ENCODE peak calls at places on chromosomes 16 and 17, in six cellular contexts. K is GM23248; I is body of pancreas; O is mammary epithelial cell; U is CD8-positive, alpha-beta T cell; G is small intestine. Y is an unnamed sample.

GRCh38 chr16:24442631-24443030 is 96.7 kb upstream of the RBBP6 start:
- DNase-seq in K (no peak), I (no peak), O (no peak), U (no peak), G (no peak), Y (no peak)

GRCh38 chr16:11417487-11417886 is 72.2 kb downstream of the RMI2 start:
- DNase-seq in K (no peak), I (no peak), O (no peak), U (no peak), G (no peak), Y (no peak)

GRCh38 chr17:66542183-66542966 is 240.0 kb downstream of the PRKCA start:
- DNase-seq in K (peak; percentile 51), I (no peak), O (peak; percentile 85), U (no peak), G (peak; percentile 32), Y (no peak)

GRCh38 chr17:27415090-27415795 is 41.0 kb upstream of the KSR1 start:
- DNase-seq in K (no peak), I (no peak), O (no peak), U (no peak), G (no peak), Y (no peak)

GRCh38 chr17:45347451-45347850 is 30.6 kb upstream of the MAP3K14 start:
- DNase-seq in K (no peak), I (no peak), O (no peak), U (no peak), G (no peak), Y (no peak)

GRCh38 chr17:47896672-47897490 is 845 bp downstream of the SP2 start:
- DNase-seq in K (peak; percentile 50), I (no peak), O (no peak), U (no peak), G (peak; percentile 18), Y (no peak)

GRCh38 chr17:51618485-51618884 is 358.1 kb downstream of the UTP18 start:
- DNase-seq in K (no peak), I (no peak), O (no peak), U (no peak), G (no peak), Y (no peak)

GRCh38 chr16:88882358-88883030 is 16.0 kb upstream of the PABPN1L start:
- DNase-seq in K (no peak), I (peak; percentile 32), O (no peak), U (no peak), G (peak; percentile 57), Y (no peak)

GRCh38 chr17:64412944-64413381 is 22.3 kb upstream of the PECAM1 start:
- DNase-seq in K (no peak), I (no peak), O (no peak), U (no peak), G (no peak), Y (no peak)

GRCh38 chr17:4898351-4898750 is 985 bp upstream of the C17orf107 start:
- DNase-seq in K (no peak), I (peak; percentile 64), O (no peak), U (no peak), G (no peak), Y (no peak)

GRCh38 chr17:1640329-1641064 is 5.0 kb downstream of the SCARF1 start:
- DNase-seq in K (no peak), I (peak; percentile 66), O (no peak), U (no peak), G (no peak), Y (no peak)

GRCh38 chr17:82754297-82755208 is 2.7 kb downstream of the TBCD start:
- DNase-seq in K (no peak), I (no peak), O (peak; percentile 90), U (no peak), G (peak; percentile 43), Y (no peak)

GRCh38 chr16:88320947-88321634 is 61.7 kb upstream of the ZNF469 start:
- DNase-seq in K (no peak), I (no peak), O (no peak), U (no peak), G (no peak), Y (no peak)

GRCh38 chr16:59060212-59060611 is 326.1 kb upstream of the GOT2 start:
- DNase-seq in K (peak; percentile 25), I (no peak), O (peak; percentile 79), U (no peak), G (no peak), Y (no peak)

GRCh38 chr17:48215583-48216139 is 108.1 kb downstream of the SNX11 start:
- DNase-seq in K (peak; percentile 66), I (no peak), O (peak; percentile 31), U (no peak), G (peak; percentile 29), Y (no peak)

GRCh38 chr16:68242926-68243858 is 2.0 kb upstream of the PLA2G15 start:
- DNase-seq in K (no peak), I (no peak), O (no peak), U (no peak), G (no peak), Y (no peak)

GRCh38 chr17:40901981-40902862 is 17.2 kb upstream of the KRT20 start:
- DNase-seq in K (peak; percentile 61), I (no peak), O (peak; percentile 96), U (no peak), G (peak; percentile 98), Y (no peak)

GRCh38 chr17:61635913-61636432 is 45.0 kb upstream of the NACA2 start:
- DNase-seq in K (peak; percentile 60), I (peak; percentile 53), O (peak; percentile 35), U (peak; percentile 30), G (peak; percentile 55), Y (peak; percentile 6)

GRCh38 chr17:82375359-82376041 is 3.9 kb downstream of the UTS2R start:
- DNase-seq in K (no peak), I (no peak), O (no peak), U (no peak), G (no peak), Y (no peak)

GRCh38 chr16:56912746-56913703 is 18.9 kb upstream of the HERPUD1 start:
- DNase-seq in K (peak; percentile 87), I (no peak), O (peak; percentile 54), U (no peak), G (peak; percentile 64), Y (no peak)

GRCh38 chr17:67546578-67547527 is 169.8 kb downstream of the PITPNC1 start:
- DNase-seq in K (peak; percentile 38), I (peak; percentile 77), O (no peak), U (no peak), G (peak; percentile 65), Y (no peak)

GRCh38 chr17:42286411-42287295 is 1.6 kb upstream of the STAT5A start:
- DNase-seq in K (peak; percentile 30), I (no peak), O (no peak), U (no peak), G (no peak), Y (no peak)

GRCh38 chr16:23580391-23580790 is 15.7 kb downstream of the NDUFAB1 start:
- DNase-seq in K (no peak), I (no peak), O (no peak), U (no peak), G (no peak), Y (no peak)

GRCh38 chr16:27316038-27316680 is 2.4 kb downstream of the IL4R start:
- DNase-seq in K (no peak), I (no peak), O (no peak), U (no peak), G (no peak), Y (no peak)

GRCh38 chr17:28725660-28726395 is at the start of gene TLCD1:
- DNase-seq in K (peak; percentile 90), I (peak; percentile 76), O (peak; percentile 89), U (peak; percentile 39), G (peak; percentile 64), Y (peak; percentile 38)

GRCh38 chr17:3923466-3924190 is 7.4 kb upstream of the P2RX1 start:
- DNase-seq in K (no peak), I (no peak), O (no peak), U (no peak), G (no peak), Y (no peak)

GRCh38 chr16:11676799-11677198 is 8.5 kb downstream of the SNN start:
- DNase-seq in K (no peak), I (no peak), O (peak; percentile 69), U (no peak), G (no peak), Y (no peak)

GRCh38 chr16:12317856-12318591 is 341.5 kb downstream of the SNX29 start:
- DNase-seq in K (no peak), I (no peak), O (no peak), U (no peak), G (no peak), Y (no peak)

GRCh38 chr16:49621240-49622083 is 234.4 kb downstream of the ZNF423 start:
- DNase-seq in K (no peak), I (no peak), O (no peak), U (no peak), G (no peak), Y (no peak)

GRCh38 chr17:37737971-37738370 is 6.9 kb downstream of the HNF1B start:
- DNase-seq in K (peak; percentile 56), I (no peak), O (no peak), U (no peak), G (no peak), Y (no peak)

GRCh38 chr16:6170022-6170421 is 1072.4 kb upstream of the EEF2KMT start:
- DNase-seq in K (no peak), I (no peak), O (no peak), U (no peak), G (no peak), Y (no peak)

GRCh38 chr17:19928299-19928698 is 49.3 kb downstream of the AKAP10 start:
- DNase-seq in K (peak; percentile 15), I (no peak), O (no peak), U (no peak), G (no peak), Y (no peak)

GRCh38 chr17:37097162-37097561 is 148.4 kb downstream of the AATF start:
- DNase-seq in K (no peak), I (no peak), O (no peak), U (no peak), G (no peak), Y (no peak)

GRCh38 chr17:71003736-71004135 is 834.4 kb downstream of the KCNJ2 start:
- DNase-seq in K (no peak), I (no peak), O (no peak), U (no peak), G (no peak), Y (no peak)

GRCh38 chr17:78364436-78365281 is 4.8 kb upstream of the SOCS3 start:
- DNase-seq in K (no peak), I (no peak), O (peak; percentile 38), U (no peak), G (no peak), Y (no peak)
- H3K27ac ChIP-seq in K (no peak overlapping the region), I (no peak overlapping the region), O (no peak overlapping the region), U (no peak overlapping the region), G (peak overlapping the region; percentile 14), Y (no peak overlapping the region)

GRCh38 chr17:12789075-12789975 is at the start of gene ARHGAP44:
- DNase-seq in K (peak; percentile 76), I (peak; percentile 73), O (peak; percentile 28), U (no peak), G (peak; percentile 69), Y (no peak)
- H3K27ac ChIP-seq in K (no peak within 1 kb of the TSS), I (peak within 1 kb of the TSS; percentile 8), O (no peak within 1 kb of the TSS), U (no peak within 1 kb of the TSS), G (peak within 1 kb of the TSS; percentile 55), Y (no peak within 1 kb of the TSS)

DNA sequence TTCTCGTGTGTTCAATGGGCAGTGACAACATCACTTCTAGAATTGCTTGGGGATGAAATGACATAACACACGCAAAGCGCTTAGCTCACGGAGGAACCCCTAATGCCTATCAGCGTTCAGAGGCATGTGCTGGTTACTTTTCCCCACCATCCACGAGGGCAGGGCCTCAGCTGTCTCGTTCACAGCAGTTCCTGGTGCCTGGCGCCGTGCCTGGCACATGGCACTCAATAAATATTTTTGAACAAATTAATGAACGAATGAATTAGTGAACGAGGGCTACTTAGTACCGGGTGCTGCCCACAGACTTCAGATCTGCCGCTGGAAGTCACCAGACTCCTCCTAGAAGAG is 14.1 kb upstream of the CIBAR2 start:
- DNase-seq in K (no peak), I (peak; percentile 63), O (no peak), U (no peak), G (no peak), Y (no peak)
- H3K27ac ChIP-seq in K (peak overlapping the region; percentile 26), I (peak overlapping the region; percentile 22), O (no peak overlapping the region), U (no peak overlapping the region), G (no peak overlapping the region), Y (no peak overlapping the region)

GRCh38 chr16:979859-980594 is 1.5 kb upstream of the SOX8 start:
- DNase-seq in K (no peak), I (no peak), O (no peak), U (no peak), G (no peak), Y (no peak)
- H3K27ac ChIP-seq in K (no peak overlapping the region), I (no peak overlapping the region), O (no peak overlapping the region), U (no peak overlapping the region), G (no peak overlapping the region), Y (peak overlapping the region; percentile 14)

Y was measured in naive thymus-derived CD4-positive, alpha-beta T cell.